ENCODE peak calls at places on chromosomes 3 and 15, in nine cellular contexts. One of them, this sample, is unnamed.

GRCh38 chr3:179541596-179541995 is 21.1 kb upstream of the ACTL6A start:
- DNase-seq in adrenal gland: no peak
- DNase-seq in neuronal stem cell: no peak
- DNase-seq in fibroblast of lung: no peak
- DNase-seq in GM23248: no peak
- DNase-seq in right lobe of liver: no peak
- DNase-seq in tibial nerve: no peak
- DNase-seq in cardiac muscle cell: no peak
- DNase-seq in PC-9: no peak
- DNase-seq in this sample: no peak

GRCh38 chr3:31462050-31462569 is 70.6 kb upstream of the STT3B start:
- DNase-seq in adrenal gland: no peak
- DNase-seq in neuronal stem cell: no peak
- DNase-seq in right lobe of liver: no peak
- DNase-seq in PC-9: no peak
- DNase-seq in cardiac muscle cell: peak; percentile 18
- DNase-seq in fibroblast of lung: no peak
- DNase-seq in tibial nerve: no peak
- DNase-seq in GM23248: peak; percentile 8
- DNase-seq in this sample: no peak

GRCh38 chr3:194271459-194272035 is 79.6 kb downstream of the CPN2 start:
- DNase-seq in neuronal stem cell: no peak
- DNase-seq in adrenal gland: no peak
- DNase-seq in fibroblast of lung: no peak
- DNase-seq in cardiac muscle cell: no peak
- DNase-seq in tibial nerve: no peak
- DNase-seq in right lobe of liver: no peak
- DNase-seq in GM23248: no peak
- DNase-seq in PC-9: no peak
- DNase-seq in this sample: no peak

GRCh38 chr3:144549161-144549560 is 577.5 kb downstream of the DIPK2A start:
- DNase-seq in tibial nerve: no peak
- DNase-seq in cardiac muscle cell: no peak
- DNase-seq in right lobe of liver: no peak
- DNase-seq in GM23248: no peak
- DNase-seq in fibroblast of lung: no peak
- DNase-seq in adrenal gland: no peak
- DNase-seq in neuronal stem cell: peak; percentile 33
- DNase-seq in PC-9: no peak
- DNase-seq in this sample: peak; percentile 39

GRCh38 chr15:45199136-45199810 is 11.5 kb upstream of the SHF start:
- DNase-seq in neuronal stem cell: peak; percentile 48
- DNase-seq in PC-9: peak; percentile 43
- DNase-seq in right lobe of liver: no peak
- DNase-seq in tibial nerve: peak; percentile 37
- DNase-seq in fibroblast of lung: peak; percentile 17
- DNase-seq in adrenal gland: peak; percentile 23
- DNase-seq in GM23248: peak; percentile 47
- DNase-seq in cardiac muscle cell: no peak
- DNase-seq in this sample: peak; percentile 14

GRCh38 chr3:70086336-70086735 is 86.8 kb downstream of the SAMMSON start:
- DNase-seq in GM23248: no peak
- DNase-seq in PC-9: no peak
- DNase-seq in neuronal stem cell: no peak
- DNase-seq in fibroblast of lung: no peak
- DNase-seq in tibial nerve: no peak
- DNase-seq in adrenal gland: no peak
- DNase-seq in right lobe of liver: no peak
- DNase-seq in cardiac muscle cell: no peak
- DNase-seq in this sample: no peak

GRCh38 chr3:4394048-4394447 is 73.0 kb downstream of the SUMF1 start:
- DNase-seq in cardiac muscle cell: peak; percentile 65
- DNase-seq in right lobe of liver: no peak
- DNase-seq in tibial nerve: no peak
- DNase-seq in GM23248: no peak
- DNase-seq in neuronal stem cell: no peak
- DNase-seq in adrenal gland: no peak
- DNase-seq in fibroblast of lung: peak; percentile 64
- DNase-seq in PC-9: no peak
- DNase-seq in this sample: no peak

GRCh38 chr3:62686916-62687315 is 188.3 kb downstream of the CADPS start:
- DNase-seq in tibial nerve: no peak
- DNase-seq in cardiac muscle cell: no peak
- DNase-seq in fibroblast of lung: no peak
- DNase-seq in PC-9: no peak
- DNase-seq in adrenal gland: no peak
- DNase-seq in right lobe of liver: no peak
- DNase-seq in neuronal stem cell: no peak
- DNase-seq in GM23248: no peak
- DNase-seq in this sample: no peak

DNA sequence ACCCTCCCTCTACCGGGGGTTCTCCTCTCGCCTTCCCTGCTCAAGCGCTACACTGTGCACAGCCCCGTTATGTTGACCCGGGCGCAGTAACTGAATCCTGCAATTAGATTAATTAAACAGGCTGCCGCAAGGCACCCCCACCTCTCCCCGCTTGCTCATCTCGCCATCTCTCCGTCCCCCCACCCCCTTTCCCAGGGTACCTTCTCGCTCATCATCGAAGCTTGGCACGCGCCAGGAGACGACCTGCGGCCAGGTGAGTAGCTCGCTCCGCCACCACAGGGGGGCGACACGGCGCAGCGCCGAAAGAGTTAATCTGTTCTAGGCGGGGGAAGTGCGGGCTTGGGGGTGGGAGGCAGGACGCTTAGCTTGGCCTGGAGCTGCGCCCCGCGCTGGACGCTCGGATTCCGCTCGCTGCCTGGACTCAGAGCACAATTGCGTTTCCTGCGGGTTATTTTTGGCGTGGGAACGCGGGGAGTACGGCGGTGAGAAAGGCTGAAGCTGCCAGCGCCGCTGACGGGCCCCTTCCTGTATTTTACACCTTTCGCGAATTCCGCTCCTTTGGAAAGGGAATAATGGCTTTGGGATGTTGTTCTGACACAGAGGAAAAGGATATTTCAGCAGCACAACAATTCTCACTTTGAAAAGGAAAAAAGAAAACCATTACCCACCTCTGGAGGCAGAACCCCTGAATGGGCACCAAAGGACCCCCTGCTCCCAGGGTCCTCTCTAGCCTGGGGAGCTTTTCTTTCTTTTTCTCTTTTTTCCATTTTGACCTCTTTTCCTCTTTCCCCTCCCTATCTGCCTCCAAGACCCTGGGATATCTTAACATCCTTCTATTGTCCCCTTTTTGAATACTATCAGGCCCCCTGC is 1.5 kb downstream of the DLL4 start:
- DNase-seq in right lobe of liver: peak; percentile 67
- DNase-seq in GM23248: peak; percentile 37
- DNase-seq in fibroblast of lung: peak; percentile 31
- DNase-seq in adrenal gland: peak; percentile 48
- DNase-seq in neuronal stem cell: no peak
- DNase-seq in tibial nerve: no peak
- DNase-seq in cardiac muscle cell: peak; percentile 47
- DNase-seq in PC-9: no peak
- DNase-seq in this sample: peak; percentile 61
- H3K4me1 ChIP-seq in right lobe of liver: no peaks in the 10 kb centered on the region
- H3K4me1 ChIP-seq in GM23248: peaks cover 15% of the 10 kb centered on the region
- H3K4me1 ChIP-seq in fibroblast of lung: peaks cover 11% of the 10 kb centered on the region
- H3K4me1 ChIP-seq in adrenal gland: peaks cover 48% of the 10 kb centered on the region
- H3K4me1 ChIP-seq in neuronal stem cell: peaks cover 50% of the 10 kb centered on the region
- H3K4me1 ChIP-seq in tibial nerve: no peaks in the 10 kb centered on the region
- H3K4me1 ChIP-seq in cardiac muscle cell: peaks cover 11% of the 10 kb centered on the region
- H3K4me1 ChIP-seq in PC-9: peaks cover 6% of the 10 kb centered on the region
- H3K4me1 ChIP-seq in this sample: peaks cover 7% of the 10 kb centered on the region

DNA sequence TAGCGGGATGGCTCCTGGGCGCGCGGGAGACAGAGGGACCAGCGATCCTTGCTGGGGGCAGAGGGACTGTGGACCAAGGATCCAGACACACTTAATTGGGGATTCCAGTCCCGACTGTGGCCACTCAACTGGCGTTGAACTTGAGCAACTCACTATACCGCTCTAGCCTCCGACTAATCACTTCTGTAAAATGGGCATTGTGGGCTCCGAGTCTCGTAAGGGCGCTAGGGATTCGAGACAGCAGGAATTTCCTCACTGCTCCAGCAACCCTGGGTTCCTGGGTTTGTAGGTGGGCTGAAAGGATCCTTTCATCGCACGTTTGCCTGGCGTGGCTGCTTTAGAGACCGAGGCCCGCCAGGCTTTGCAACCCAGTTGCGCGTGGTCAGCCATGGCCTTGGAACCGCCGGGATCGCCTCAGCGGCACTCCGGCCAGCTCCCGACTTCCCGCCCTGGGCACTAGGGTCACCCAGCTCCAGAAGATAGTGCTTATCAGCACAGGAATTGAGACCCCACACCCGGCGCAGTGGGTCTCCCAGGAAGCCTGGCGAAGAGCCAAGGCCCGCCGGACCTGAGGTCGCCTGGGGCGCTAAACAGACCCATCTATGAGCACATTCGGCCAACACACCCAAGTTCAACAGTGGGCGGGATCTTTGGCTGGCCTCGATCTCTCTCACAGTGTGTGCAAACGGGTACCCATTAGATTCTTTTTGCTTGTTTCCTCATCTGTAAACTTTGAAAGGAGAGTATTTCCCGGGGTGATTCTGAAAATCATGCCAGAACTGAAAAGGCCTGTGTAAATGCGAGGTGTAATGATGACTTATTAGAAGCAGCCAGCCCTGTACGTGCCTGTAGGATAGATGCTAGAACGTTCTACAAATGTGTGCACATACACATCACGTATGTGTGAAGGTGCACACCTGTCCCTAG is 9.9 kb downstream of the FOXL2 start:
- DNase-seq in neuronal stem cell: no peak
- DNase-seq in GM23248: peak; percentile 37
- DNase-seq in PC-9: no peak
- DNase-seq in fibroblast of lung: no peak
- DNase-seq in cardiac muscle cell: no peak
- DNase-seq in right lobe of liver: no peak
- DNase-seq in adrenal gland: no peak
- DNase-seq in tibial nerve: no peak
- DNase-seq in this sample: no peak
- H3K4me3 ChIP-seq in neuronal stem cell: no peak overlapping the region
- H3K4me3 ChIP-seq in GM23248: peak overlapping the region; percentile 71
- H3K4me3 ChIP-seq in PC-9: no peak overlapping the region
- H3K4me3 ChIP-seq in fibroblast of lung: no peak overlapping the region
- H3K4me3 ChIP-seq in cardiac muscle cell: no peak overlapping the region
- H3K4me3 ChIP-seq in right lobe of liver: no peak overlapping the region
- H3K4me3 ChIP-seq in adrenal gland: no peak overlapping the region
- H3K4me3 ChIP-seq in tibial nerve: peak overlapping the region; percentile 3
- H3K4me3 ChIP-seq in this sample: no peak overlapping the region

GRCh38 chr3:46763178-46763577 is 45.5 kb upstream of the PRSS50 start:
- DNase-seq in cardiac muscle cell: no peak
- DNase-seq in tibial nerve: no peak
- DNase-seq in adrenal gland: no peak
- DNase-seq in neuronal stem cell: no peak
- DNase-seq in right lobe of liver: no peak
- DNase-seq in GM23248: no peak
- DNase-seq in PC-9: no peak
- DNase-seq in fibroblast of lung: no peak
- DNase-seq in this sample: no peak

GRCh38 chr3:46764206-46764605 is 46.5 kb upstream of the PRSS50 start:
- DNase-seq in fibroblast of lung: no peak
- DNase-seq in cardiac muscle cell: no peak
- DNase-seq in PC-9: no peak
- DNase-seq in tibial nerve: no peak
- DNase-seq in neuronal stem cell: no peak
- DNase-seq in right lobe of liver: no peak
- DNase-seq in adrenal gland: no peak
- DNase-seq in GM23248: no peak
- DNase-seq in this sample: no peak

GRCh38 chr3:46768061-46768460 is 50.4 kb upstream of the PRSS50 start:
- DNase-seq in tibial nerve: no peak
- DNase-seq in fibroblast of lung: no peak
- DNase-seq in cardiac muscle cell: no peak
- DNase-seq in right lobe of liver: no peak
- DNase-seq in neuronal stem cell: no peak
- DNase-seq in adrenal gland: no peak
- DNase-seq in GM23248: no peak
- DNase-seq in PC-9: no peak
- DNase-seq in this sample: no peak
- H3K9me3 ChIP-seq in tibial nerve: peaks cover 82% of the 10 kb centered on the region
- H3K9me3 ChIP-seq in fibroblast of lung: no peaks in the 10 kb centered on the region
- H3K9me3 ChIP-seq in cardiac muscle cell: no peaks in the 10 kb centered on the region
- H3K9me3 ChIP-seq in right lobe of liver: no peaks in the 10 kb centered on the region
- H3K9me3 ChIP-seq in neuronal stem cell: peaks cover 7% of the 10 kb centered on the region
- H3K9me3 ChIP-seq in adrenal gland: no peaks in the 10 kb centered on the region
- H3K9me3 ChIP-seq in GM23248: no peaks in the 10 kb centered on the region
- H3K9me3 ChIP-seq in PC-9: peaks cover 3% of the 10 kb centered on the region
- H3K9me3 ChIP-seq in this sample: peaks cover 3% of the 10 kb centered on the region

GRCh38 chr15:73948396-73948795 is 22.1 kb downstream of the LOXL1 start:
- DNase-seq in fibroblast of lung: no peak
- DNase-seq in adrenal gland: no peak
- DNase-seq in PC-9: no peak
- DNase-seq in GM23248: no peak
- DNase-seq in neuronal stem cell: no peak
- DNase-seq in cardiac muscle cell: no peak
- DNase-seq in tibial nerve: no peak
- DNase-seq in right lobe of liver: no peak
- DNase-seq in this sample: no peak

GRCh38 chr15:73945109-73945508 is 18.8 kb downstream of the LOXL1 start:
- DNase-seq in GM23248: no peak
- DNase-seq in neuronal stem cell: no peak
- DNase-seq in cardiac muscle cell: no peak
- DNase-seq in PC-9: no peak
- DNase-seq in fibroblast of lung: no peak
- DNase-seq in right lobe of liver: no peak
- DNase-seq in tibial nerve: no peak
- DNase-seq in adrenal gland: no peak
- DNase-seq in this sample: no peak

GRCh38 chr15:73946046-73946678 is 19.9 kb downstream of the LOXL1 start:
- DNase-seq in right lobe of liver: peak; percentile 13
- DNase-seq in tibial nerve: no peak
- DNase-seq in PC-9: no peak
- DNase-seq in adrenal gland: no peak
- DNase-seq in cardiac muscle cell: no peak
- DNase-seq in GM23248: no peak
- DNase-seq in fibroblast of lung: no peak
- DNase-seq in neuronal stem cell: no peak
- DNase-seq in this sample: no peak

GRCh38 chr15:73947651-73948050 is 21.4 kb downstream of the LOXL1 start:
- DNase-seq in tibial nerve: no peak
- DNase-seq in GM23248: no peak
- DNase-seq in right lobe of liver: no peak
- DNase-seq in cardiac muscle cell: no peak
- DNase-seq in adrenal gland: no peak
- DNase-seq in neuronal stem cell: no peak
- DNase-seq in fibroblast of lung: no peak
- DNase-seq in PC-9: no peak
- DNase-seq in this sample: no peak

DNA sequence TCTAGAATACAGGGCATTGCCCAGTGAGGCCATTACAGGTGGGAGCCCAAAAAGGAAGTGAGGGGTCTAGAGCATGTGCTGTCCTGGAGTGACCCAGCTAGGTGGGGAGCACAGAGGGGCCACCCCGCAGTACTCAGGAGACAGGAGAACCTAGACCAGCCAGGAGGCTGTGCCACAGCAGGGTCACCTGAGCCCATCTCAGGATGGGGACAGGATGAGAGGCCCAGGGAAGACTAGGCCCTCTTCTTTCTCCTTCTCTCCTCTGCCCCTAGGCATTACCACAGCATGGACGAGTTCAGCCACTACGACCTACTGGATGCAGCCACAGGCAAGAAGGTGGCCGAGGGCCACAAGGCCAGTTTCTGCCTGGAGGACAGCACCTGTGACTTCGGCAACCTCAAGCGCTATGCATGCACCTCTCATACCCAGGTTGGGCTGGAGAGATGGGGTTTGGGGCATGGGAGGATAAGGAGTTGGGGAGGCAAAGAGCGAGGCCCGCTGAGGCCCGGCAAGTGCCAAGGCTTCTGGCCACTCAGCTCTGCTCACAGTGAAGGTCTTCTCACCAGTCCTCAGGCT is 20.6 kb downstream of the LOXL1 start:
- DNase-seq in fibroblast of lung: no peak
- DNase-seq in right lobe of liver: peak; percentile 7
- DNase-seq in neuronal stem cell: no peak
- DNase-seq in GM23248: no peak
- DNase-seq in adrenal gland: no peak
- DNase-seq in PC-9: no peak
- DNase-seq in tibial nerve: no peak
- DNase-seq in cardiac muscle cell: no peak
- DNase-seq in this sample: no peak
- H3K4me1 ChIP-seq in fibroblast of lung: peaks cover 18% of the 10 kb centered on the region
- H3K4me1 ChIP-seq in right lobe of liver: no peaks in the 10 kb centered on the region
- H3K4me1 ChIP-seq in neuronal stem cell: peaks cover 16% of the 10 kb centered on the region
- H3K4me1 ChIP-seq in GM23248: peaks cover 26% of the 10 kb centered on the region
- H3K4me1 ChIP-seq in adrenal gland: peaks cover 14% of the 10 kb centered on the region
- H3K4me1 ChIP-seq in PC-9: peaks cover 27% of the 10 kb centered on the region
- H3K4me1 ChIP-seq in tibial nerve: no peaks in the 10 kb centered on the region
- H3K4me1 ChIP-seq in cardiac muscle cell: peaks cover 16% of the 10 kb centered on the region
- H3K4me1 ChIP-seq in this sample: no peaks in the 10 kb centered on the region